ENCODE peak calls at places on chromosome 18, in ten cellular contexts. One of them, this sample, is unnamed.

GRCh38 chr18:49207373-49207772 is 253.1 kb downstream of the DYM start:
- DNase-seq in AG10803: peak; percentile 48
- DNase-seq in T-helper 1 cell: no peak
- DNase-seq in activated B cell treated with CpG ODN at 0.5 μM for 24 hours: no peak
- DNase-seq in NCI-H1105 treated with DMSO at 0.1 percent for 48 hours: no peak
- DNase-seq in HEK293T: no peak
- DNase-seq in globus pallidus: no peak
- DNase-seq in effector memory CD8-positive, alpha-beta T cell: no peak
- DNase-seq in cerebellar cortex: no peak
- DNase-seq in hippocampal formation: no peak
- DNase-seq in this sample: no peak

GRCh38 chr18:28161608-28162599 is 15.0 kb downstream of the CDH2 start:
- DNase-seq in AG10803: peak; percentile 51
- DNase-seq in T-helper 1 cell: no peak
- DNase-seq in activated B cell treated with CpG ODN at 0.5 μM for 24 hours: no peak
- DNase-seq in NCI-H1105 treated with DMSO at 0.1 percent for 48 hours: no peak
- DNase-seq in HEK293T: no peak
- DNase-seq in globus pallidus: no peak
- DNase-seq in effector memory CD8-positive, alpha-beta T cell: no peak
- DNase-seq in cerebellar cortex: no peak
- DNase-seq in hippocampal formation: no peak
- DNase-seq in this sample: no peak

GRCh38 chr18:42513416-42513815 is 558.4 kb downstream of the PIK3C3 start:
- DNase-seq in AG10803: no peak
- DNase-seq in T-helper 1 cell: no peak
- DNase-seq in activated B cell treated with CpG ODN at 0.5 μM for 24 hours: no peak
- DNase-seq in NCI-H1105 treated with DMSO at 0.1 percent for 48 hours: no peak
- DNase-seq in HEK293T: no peak
- DNase-seq in globus pallidus: no peak
- DNase-seq in effector memory CD8-positive, alpha-beta T cell: no peak
- DNase-seq in cerebellar cortex: no peak
- DNase-seq in hippocampal formation: no peak
- DNase-seq in this sample: no peak

GRCh38 chr18:75377258-75377657 is 50.2 kb downstream of the SMIM21 start:
- DNase-seq in AG10803: peak; percentile 10
- DNase-seq in T-helper 1 cell: no peak
- DNase-seq in activated B cell treated with CpG ODN at 0.5 μM for 24 hours: no peak
- DNase-seq in NCI-H1105 treated with DMSO at 0.1 percent for 48 hours: no peak
- DNase-seq in HEK293T: no peak
- DNase-seq in globus pallidus: no peak
- DNase-seq in effector memory CD8-positive, alpha-beta T cell: no peak
- DNase-seq in cerebellar cortex: no peak
- DNase-seq in hippocampal formation: no peak
- DNase-seq in this sample: no peak

GRCh38 chr18:61948196-61948800 is 55.5 kb upstream of the RNF152 start:
- DNase-seq in AG10803: peak; percentile 46
- DNase-seq in T-helper 1 cell: no peak
- DNase-seq in activated B cell treated with CpG ODN at 0.5 μM for 24 hours: no peak
- DNase-seq in NCI-H1105 treated with DMSO at 0.1 percent for 48 hours: no peak
- DNase-seq in HEK293T: no peak
- DNase-seq in globus pallidus: no peak
- DNase-seq in effector memory CD8-positive, alpha-beta T cell: no peak
- DNase-seq in cerebellar cortex: peak; percentile 9
- DNase-seq in hippocampal formation: no peak
- DNase-seq in this sample: no peak

GRCh38 chr18:44789704-44790103 is 109.0 kb downstream of the SETBP1 start:
- DNase-seq in AG10803: peak; percentile 30
- DNase-seq in T-helper 1 cell: no peak
- DNase-seq in activated B cell treated with CpG ODN at 0.5 μM for 24 hours: no peak
- DNase-seq in NCI-H1105 treated with DMSO at 0.1 percent for 48 hours: no peak
- DNase-seq in HEK293T: peak; percentile 13
- DNase-seq in globus pallidus: no peak
- DNase-seq in effector memory CD8-positive, alpha-beta T cell: no peak
- DNase-seq in cerebellar cortex: no peak
- DNase-seq in hippocampal formation: no peak
- DNase-seq in this sample: no peak

GRCh38 chr18:9517869-9518268 is 42.6 kb downstream of the RALBP1 start:
- DNase-seq in AG10803: no peak
- DNase-seq in T-helper 1 cell: peak; percentile 11
- DNase-seq in activated B cell treated with CpG ODN at 0.5 μM for 24 hours: no peak
- DNase-seq in NCI-H1105 treated with DMSO at 0.1 percent for 48 hours: no peak
- DNase-seq in HEK293T: no peak
- DNase-seq in globus pallidus: no peak
- DNase-seq in effector memory CD8-positive, alpha-beta T cell: no peak
- DNase-seq in cerebellar cortex: no peak
- DNase-seq in hippocampal formation: no peak
- DNase-seq in this sample: no peak

GRCh38 chr18:25724997-25725396 is 365.4 kb downstream of the SS18 start:
- DNase-seq in AG10803: no peak
- DNase-seq in T-helper 1 cell: no peak
- DNase-seq in activated B cell treated with CpG ODN at 0.5 μM for 24 hours: no peak
- DNase-seq in NCI-H1105 treated with DMSO at 0.1 percent for 48 hours: no peak
- DNase-seq in HEK293T: no peak
- DNase-seq in globus pallidus: no peak
- DNase-seq in effector memory CD8-positive, alpha-beta T cell: no peak
- DNase-seq in cerebellar cortex: no peak
- DNase-seq in hippocampal formation: no peak
- DNase-seq in this sample: no peak

GRCh38 chr18:1663879-1664705 is 759.4 kb downstream of the ADCYAP1 start:
- DNase-seq in AG10803: peak; percentile 22
- DNase-seq in T-helper 1 cell: peak; percentile 6
- DNase-seq in activated B cell treated with CpG ODN at 0.5 μM for 24 hours: no peak
- DNase-seq in NCI-H1105 treated with DMSO at 0.1 percent for 48 hours: no peak
- DNase-seq in HEK293T: peak; percentile 18
- DNase-seq in globus pallidus: peak; percentile 9
- DNase-seq in effector memory CD8-positive, alpha-beta T cell: no peak
- DNase-seq in cerebellar cortex: peak; percentile 31
- DNase-seq in hippocampal formation: no peak
- DNase-seq in this sample: no peak

GRCh38 chr18:37135177-37135576 is 306.2 kb downstream of the KIAA1328 start:
- DNase-seq in AG10803: no peak
- DNase-seq in T-helper 1 cell: no peak
- DNase-seq in activated B cell treated with CpG ODN at 0.5 μM for 24 hours: no peak
- DNase-seq in NCI-H1105 treated with DMSO at 0.1 percent for 48 hours: no peak
- DNase-seq in HEK293T: no peak
- DNase-seq in globus pallidus: no peak
- DNase-seq in effector memory CD8-positive, alpha-beta T cell: no peak
- DNase-seq in cerebellar cortex: no peak
- DNase-seq in hippocampal formation: no peak
- DNase-seq in this sample: no peak

GRCh38 chr18:56919190-56919589 is 227.7 kb upstream of the BOD1L2 start:
- DNase-seq in AG10803: no peak
- DNase-seq in T-helper 1 cell: no peak
- DNase-seq in activated B cell treated with CpG ODN at 0.5 μM for 24 hours: no peak
- DNase-seq in NCI-H1105 treated with DMSO at 0.1 percent for 48 hours: no peak
- DNase-seq in HEK293T: no peak
- DNase-seq in globus pallidus: no peak
- DNase-seq in effector memory CD8-positive, alpha-beta T cell: no peak
- DNase-seq in cerebellar cortex: no peak
- DNase-seq in hippocampal formation: no peak
- DNase-seq in this sample: no peak

GRCh38 chr18:55485666-55486065 is 102.3 kb downstream of the TCF4 start:
- DNase-seq in AG10803: peak; percentile 75
- DNase-seq in T-helper 1 cell: no peak
- DNase-seq in activated B cell treated with CpG ODN at 0.5 μM for 24 hours: no peak
- DNase-seq in NCI-H1105 treated with DMSO at 0.1 percent for 48 hours: no peak
- DNase-seq in HEK293T: no peak
- DNase-seq in globus pallidus: no peak
- DNase-seq in effector memory CD8-positive, alpha-beta T cell: no peak
- DNase-seq in cerebellar cortex: peak; percentile 60
- DNase-seq in hippocampal formation: no peak
- DNase-seq in this sample: no peak

GRCh38 chr18:3892141-3892540 is 442.2 kb downstream of the TGIF1 start:
- DNase-seq in AG10803: no peak
- DNase-seq in T-helper 1 cell: no peak
- DNase-seq in activated B cell treated with CpG ODN at 0.5 μM for 24 hours: no peak
- DNase-seq in NCI-H1105 treated with DMSO at 0.1 percent for 48 hours: no peak
- DNase-seq in HEK293T: no peak
- DNase-seq in globus pallidus: no peak
- DNase-seq in effector memory CD8-positive, alpha-beta T cell: no peak
- DNase-seq in cerebellar cortex: no peak
- DNase-seq in hippocampal formation: no peak
- DNase-seq in this sample: no peak

GRCh38 chr18:35049111-35050003 is 8.1 kb downstream of the MAPRE2 start:
- DNase-seq in AG10803: no peak
- DNase-seq in T-helper 1 cell: no peak
- DNase-seq in activated B cell treated with CpG ODN at 0.5 μM for 24 hours: no peak
- DNase-seq in NCI-H1105 treated with DMSO at 0.1 percent for 48 hours: no peak
- DNase-seq in HEK293T: no peak
- DNase-seq in globus pallidus: no peak
- DNase-seq in effector memory CD8-positive, alpha-beta T cell: no peak
- DNase-seq in cerebellar cortex: no peak
- DNase-seq in hippocampal formation: no peak
- DNase-seq in this sample: no peak